ENCODE peak calls at places on chromosome 3, in four cellular contexts. One of them, this sample, is unnamed. For H3K4me1, the result is how much of the 10 kb centered on the place peaks cover.

GRCh38 chr3:183653209-183654064 is 18.0 kb downstream of the KLHL24 start:
- ATAC-seq in heart left ventricle: no peak
- ATAC-seq in gastrocnemius medialis: no peak
- ATAC-seq in right cardiac atrium: no peak
- ATAC-seq in this sample: no peak

GRCh38 chr3:27105904-27106303 is 263.3 kb downstream of the NEK10 start:
- ATAC-seq in heart left ventricle: no peak
- ATAC-seq in gastrocnemius medialis: no peak
- ATAC-seq in right cardiac atrium: no peak
- ATAC-seq in this sample: no peak

GRCh38 chr3:82002993-82003642 is 241.7 kb upstream of the GBE1 start:
- ATAC-seq in heart left ventricle: no peak
- ATAC-seq in gastrocnemius medialis: no peak
- ATAC-seq in right cardiac atrium: no peak
- ATAC-seq in this sample: no peak

GRCh38 chr3:113590983-113591382 is 58.6 kb downstream of the SIDT1 start:
- ATAC-seq in heart left ventricle: no peak
- ATAC-seq in gastrocnemius medialis: no peak
- ATAC-seq in right cardiac atrium: no peak
- ATAC-seq in this sample: no peak

GRCh38 chr3:152330565-152330964 is 61.8 kb downstream of the MBNL1 start:
- ATAC-seq in heart left ventricle: no peak
- ATAC-seq in gastrocnemius medialis: no peak
- ATAC-seq in right cardiac atrium: no peak
- ATAC-seq in this sample: no peak

GRCh38 chr3:83649692-83650091 is 1309.1 kb upstream of the CADM2 start:
- ATAC-seq in heart left ventricle: no peak
- ATAC-seq in gastrocnemius medialis: no peak
- ATAC-seq in right cardiac atrium: no peak
- ATAC-seq in this sample: no peak

GRCh38 chr3:50267280-50267913 is 1.6 kb upstream of the SEMA3B start:
- ATAC-seq in heart left ventricle: peak
- ATAC-seq in gastrocnemius medialis: peak
- ATAC-seq in right cardiac atrium: peak
- ATAC-seq in this sample: peak

GRCh38 chr3:5217824-5218595 is 30.5 kb downstream of the EDEM1 start:
- ATAC-seq in heart left ventricle: peak
- ATAC-seq in gastrocnemius medialis: no peak
- ATAC-seq in right cardiac atrium: no peak
- ATAC-seq in this sample: no peak

GRCh38 chr3:13113346-13114335 is 40.4 kb upstream of the IQSEC1 start:
- ATAC-seq in heart left ventricle: no peak
- ATAC-seq in gastrocnemius medialis: no peak
- ATAC-seq in right cardiac atrium: no peak
- ATAC-seq in this sample: no peak

GRCh38 chr3:48125026-48125704 is 63.1 kb downstream of the CDC25A start:
- ATAC-seq in heart left ventricle: no peak
- ATAC-seq in gastrocnemius medialis: no peak
- ATAC-seq in right cardiac atrium: peak
- ATAC-seq in this sample: no peak

GRCh38 chr3:136162322-136162721 is 33.8 kb downstream of the MSL2 start:
- ATAC-seq in heart left ventricle: no peak
- ATAC-seq in gastrocnemius medialis: peak
- ATAC-seq in right cardiac atrium: no peak
- ATAC-seq in this sample: no peak

DNA sequence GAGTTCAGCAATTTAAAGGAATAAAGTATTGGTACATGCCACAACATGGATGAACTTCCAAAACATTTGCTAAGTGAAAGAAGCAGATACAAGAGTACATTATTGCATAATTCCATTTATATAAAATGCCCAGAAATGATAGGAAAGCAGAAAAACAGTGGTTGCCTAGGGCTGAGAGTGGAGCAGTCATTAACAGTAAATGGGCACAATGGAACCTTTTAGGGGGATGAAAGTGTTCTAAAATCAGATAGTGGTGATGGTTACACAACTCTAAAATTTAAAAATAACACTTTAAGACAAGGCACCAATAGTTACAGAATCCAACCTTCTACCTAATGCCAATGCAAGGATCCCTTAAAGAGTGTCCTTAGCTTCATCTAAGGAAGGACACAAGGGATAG is 34.6 kb downstream of the MSL2 start:
- ATAC-seq in heart left ventricle: no peak
- ATAC-seq in gastrocnemius medialis: no peak
- ATAC-seq in right cardiac atrium: no peak
- ATAC-seq in this sample: no peak
- H3K4me1 ChIP-seq in heart left ventricle: under half
- H3K4me1 ChIP-seq in gastrocnemius medialis: under half
- H3K4me1 ChIP-seq in right cardiac atrium: under half
- H3K4me1 ChIP-seq in this sample: under half

DNA sequence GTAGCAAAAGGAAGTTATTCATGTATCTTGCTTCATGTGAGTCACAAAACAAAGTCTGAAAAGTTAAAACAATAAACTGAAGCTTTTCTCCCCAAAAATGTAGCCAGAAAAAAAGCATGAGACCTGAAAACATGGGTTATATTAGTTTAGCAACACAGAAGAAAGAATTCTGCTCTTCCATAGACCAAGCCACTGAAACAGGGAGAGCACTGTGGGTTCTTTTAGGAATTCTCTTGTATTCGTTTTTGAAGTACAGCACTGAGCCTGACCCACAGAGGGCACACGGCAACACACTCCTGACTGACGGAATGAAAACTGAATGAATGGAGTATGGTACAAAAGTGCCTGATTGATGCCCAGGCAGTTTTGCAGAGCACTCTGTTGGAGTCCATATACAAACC is 66.6 kb downstream of the TM4SF4 start:
- ATAC-seq in heart left ventricle: no peak
- ATAC-seq in gastrocnemius medialis: no peak
- ATAC-seq in right cardiac atrium: peak
- ATAC-seq in this sample: no peak
- H3K4me1 ChIP-seq in heart left ventricle: under half
- H3K4me1 ChIP-seq in gastrocnemius medialis: under half
- H3K4me1 ChIP-seq in right cardiac atrium: under half
- H3K4me1 ChIP-seq in this sample: half or more

GRCh38 chr3:42123012-42123581 is 31.9 kb downstream of the TRAK1 start:
- ATAC-seq in heart left ventricle: peak
- ATAC-seq in gastrocnemius medialis: no peak
- ATAC-seq in right cardiac atrium: peak
- ATAC-seq in this sample: no peak
- H3K4me1 ChIP-seq in heart left ventricle: half or more
- H3K4me1 ChIP-seq in gastrocnemius medialis: half or more
- H3K4me1 ChIP-seq in right cardiac atrium: under half
- H3K4me1 ChIP-seq in this sample: under half

DNA sequence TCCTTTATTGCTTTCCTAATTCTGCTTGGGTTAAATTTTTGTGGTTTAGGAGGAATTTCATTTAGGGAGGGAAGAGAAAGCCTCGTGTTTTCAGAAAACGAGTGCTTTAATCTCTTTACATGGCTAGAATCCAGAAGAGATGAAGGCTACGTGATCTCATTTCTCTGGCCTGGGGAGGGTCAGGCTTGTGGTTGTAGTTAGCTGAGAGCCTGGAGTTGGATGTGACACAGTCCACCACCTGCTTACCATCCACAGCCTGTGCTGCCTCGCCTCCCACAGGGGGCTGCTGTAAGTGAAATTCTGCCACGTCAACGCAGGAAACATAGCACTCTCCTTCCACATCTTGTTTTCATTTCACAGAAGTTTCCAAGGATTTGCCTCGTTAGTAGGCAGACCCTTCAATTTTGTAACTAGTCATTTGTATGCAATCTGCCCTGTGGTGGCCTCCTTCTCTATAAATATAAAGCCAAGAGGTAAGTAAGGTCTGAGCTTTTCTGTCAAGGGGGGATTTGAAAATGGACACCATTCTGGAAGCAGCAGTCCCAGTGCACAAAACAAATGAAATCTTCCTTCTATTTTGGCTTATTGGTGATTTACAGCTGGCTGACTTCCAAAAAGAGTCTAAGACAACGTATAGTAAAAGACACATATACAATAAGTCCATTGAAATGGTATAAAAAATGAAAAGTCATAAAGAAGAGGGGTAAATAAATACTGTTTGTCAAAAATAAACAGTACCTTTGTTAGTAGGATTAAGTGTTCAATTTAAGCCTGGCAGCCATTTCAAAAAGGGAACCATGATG is 3.4 kb downstream of the GXYLT2 start:
- ATAC-seq in heart left ventricle: peak
- ATAC-seq in gastrocnemius medialis: no peak
- ATAC-seq in right cardiac atrium: peak
- ATAC-seq in this sample: peak
- H3K4me1 ChIP-seq in heart left ventricle: under half
- H3K4me1 ChIP-seq in gastrocnemius medialis: under half
- H3K4me1 ChIP-seq in right cardiac atrium: under half
- H3K4me1 ChIP-seq in this sample: half or more

DNA sequence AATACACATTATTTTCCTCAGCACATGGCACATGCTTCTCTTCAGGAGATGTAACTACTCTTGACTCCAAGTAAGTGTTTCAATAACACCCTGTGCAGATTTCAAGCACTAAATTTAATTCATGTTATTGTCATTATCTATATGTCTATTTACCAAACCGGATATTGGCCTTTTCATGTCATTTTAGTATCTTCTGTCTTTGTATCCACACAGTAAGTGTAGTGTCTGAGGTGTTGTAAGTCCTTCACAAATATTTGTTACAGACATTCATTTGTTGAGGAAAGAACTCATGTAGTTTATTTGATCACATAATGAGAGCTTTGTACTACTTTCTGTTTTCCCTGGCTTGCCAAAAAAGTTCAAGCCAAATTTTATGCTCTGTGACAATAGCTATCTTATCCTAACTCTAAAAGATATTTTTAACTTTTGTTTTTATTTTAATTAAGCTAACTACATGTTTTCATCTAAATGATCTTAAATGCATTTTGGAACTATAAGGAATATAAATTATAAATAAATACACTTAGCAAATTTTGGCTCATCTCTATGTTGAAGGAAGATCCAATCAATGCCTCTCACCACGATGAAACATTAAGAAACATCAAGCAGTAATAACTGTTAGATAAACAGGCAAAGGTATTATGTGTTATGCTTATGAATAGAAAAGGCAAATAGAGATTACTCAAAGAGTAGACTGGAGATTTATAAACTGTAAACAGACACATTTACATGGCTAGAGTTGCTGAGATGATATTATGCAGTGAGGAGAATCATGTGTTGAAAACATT is 48.3 kb downstream of the SPTSSB start:
- ATAC-seq in heart left ventricle: no peak
- ATAC-seq in gastrocnemius medialis: no peak
- ATAC-seq in right cardiac atrium: no peak
- ATAC-seq in this sample: no peak
- H3K4me1 ChIP-seq in heart left ventricle: under half
- H3K4me1 ChIP-seq in gastrocnemius medialis: under half
- H3K4me1 ChIP-seq in right cardiac atrium: under half
- H3K4me1 ChIP-seq in this sample: under half

GRCh38 chr3:66494964-66495581 is 5.7 kb downstream of the LRIG1 start:
- ATAC-seq in heart left ventricle: no peak
- ATAC-seq in gastrocnemius medialis: no peak
- ATAC-seq in right cardiac atrium: no peak
- ATAC-seq in this sample: no peak
- H3K4me1 ChIP-seq in heart left ventricle: half or more
- H3K4me1 ChIP-seq in gastrocnemius medialis: half or more
- H3K4me1 ChIP-seq in right cardiac atrium: under half
- H3K4me1 ChIP-seq in this sample: under half

GRCh38 chr3:153442799-153443487 is 280.9 kb downstream of the RAP2B start:
- ATAC-seq in heart left ventricle: no peak
- ATAC-seq in gastrocnemius medialis: no peak
- ATAC-seq in right cardiac atrium: no peak
- ATAC-seq in this sample: no peak
- H3K4me1 ChIP-seq in heart left ventricle: under half
- H3K4me1 ChIP-seq in gastrocnemius medialis: under half
- H3K4me1 ChIP-seq in right cardiac atrium: under half
- H3K4me1 ChIP-seq in this sample: under half

DNA sequence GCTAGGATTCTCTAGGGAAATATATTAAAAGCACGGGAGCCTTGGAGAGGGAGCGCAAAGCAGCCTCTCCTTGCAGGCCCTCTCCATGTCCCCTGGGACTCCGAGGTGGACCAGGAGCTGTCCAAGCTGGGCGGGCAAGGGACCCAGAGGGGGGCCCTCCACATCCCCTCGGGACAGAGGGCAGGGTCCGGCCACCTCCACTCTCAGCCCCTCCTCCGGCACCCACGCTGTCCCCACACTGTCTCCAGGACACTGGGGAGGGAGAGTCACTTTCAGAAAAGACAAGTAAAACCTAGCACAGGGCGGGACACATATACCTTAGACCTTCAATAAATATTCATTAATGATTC is 77.5 kb upstream of the RNF7 start:
- ATAC-seq in heart left ventricle: peak
- ATAC-seq in gastrocnemius medialis: no peak
- ATAC-seq in right cardiac atrium: peak
- ATAC-seq in this sample: no peak
- H3K4me1 ChIP-seq in heart left ventricle: under half
- H3K4me1 ChIP-seq in gastrocnemius medialis: under half
- H3K4me1 ChIP-seq in right cardiac atrium: under half
- H3K4me1 ChIP-seq in this sample: under half

DNA sequence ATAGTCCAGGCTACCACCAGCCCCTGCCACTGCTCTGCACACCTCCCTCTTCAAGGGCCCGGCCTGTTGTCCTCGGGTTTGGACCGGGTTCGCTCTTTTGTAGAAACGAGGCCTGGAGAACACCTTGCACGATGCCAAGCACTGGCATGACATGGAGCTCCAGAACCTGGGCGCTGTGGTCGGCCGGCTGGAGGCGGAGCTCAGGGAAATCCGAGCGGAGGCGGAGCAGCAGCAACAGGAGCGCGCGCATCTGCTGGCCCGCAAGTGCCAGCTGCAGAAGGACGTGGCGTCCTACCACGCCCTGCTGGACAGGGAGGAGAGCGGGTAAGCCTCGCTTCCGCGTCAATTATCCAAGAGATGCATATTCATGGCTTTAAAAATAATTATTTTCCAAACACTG is 72.4 kb downstream of the BFSP2 start:
- ATAC-seq in heart left ventricle: no peak
- ATAC-seq in gastrocnemius medialis: peak
- ATAC-seq in right cardiac atrium: no peak
- ATAC-seq in this sample: peak
- H3K4me1 ChIP-seq in heart left ventricle: under half
- H3K4me1 ChIP-seq in gastrocnemius medialis: under half
- H3K4me1 ChIP-seq in right cardiac atrium: under half
- H3K4me1 ChIP-seq in this sample: under half

This sample was measured in gastroesophageal sphincter.